ENCODE peak calls at places on chromosomes 6 and 20, in nine cellular contexts. Z is psoas muscle, D is mammary epithelial cell, X is stomach, F is breast epithelium, S is Karpas-422, C is heart right ventricle, H is pancreas, R is MM.1S. T is an unnamed sample.

GRCh38 chr6:157083343-157083742 is 240.0 kb downstream of the TMEM242 start:
- DNase-seq in Z (no peak), D (no peak), X (no peak), F (no peak), S (no peak), C (no peak), H (no peak), R (no peak), T (no peak)

GRCh38 chr20:2707353-2708072 is 14.9 kb downstream of the EBF4 start:
- DNase-seq in Z (no peak), D (no peak), X (no peak), F (no peak), S (no peak), C (no peak), H (no peak), R (no peak), T (no peak)

GRCh38 chr6:15457121-15457646 is 205.6 kb downstream of the DTNBP1 start:
- DNase-seq in Z (no peak), D (no peak), X (no peak), F (no peak), S (no peak), C (no peak), H (no peak), R (no peak), T (no peak)

GRCh38 chr6:164124473-164124872 is 710.0 kb downstream of the QKI start:
- DNase-seq in Z (no peak), D (no peak), X (no peak), F (no peak), S (no peak), C (no peak), H (no peak), R (no peak), T (no peak)

GRCh38 chr6:134911532-134911931 is 38.4 kb downstream of the ALDH8A1 start:
- DNase-seq in Z (no peak), D (peak; percentile 96), X (no peak), F (no peak), S (no peak), C (no peak), H (no peak), R (no peak), T (peak; percentile 18)

GRCh38 chr6:73768630-73769029 is 72.6 kb downstream of the CD109 start:
- DNase-seq in Z (no peak), D (no peak), X (no peak), F (no peak), S (no peak), C (no peak), H (no peak), R (no peak), T (no peak)

GRCh38 chr20:21133404-21133803 is 7.5 kb downstream of the KIZ start:
- DNase-seq in Z (no peak), D (no peak), X (no peak), F (no peak), S (no peak), C (no peak), H (no peak), R (no peak), T (no peak)

GRCh38 chr6:170136541-170137175 is 154.2 kb downstream of the DLL1 start:
- DNase-seq in Z (peak; percentile 48), D (no peak), X (no peak), F (peak; percentile 51), S (no peak), C (no peak), H (no peak), R (no peak), T (no peak)

GRCh38 chr6:8080338-8081151 is 16.4 kb upstream of the BLOC1S5 start:
- DNase-seq in Z (no peak), D (peak; percentile 65), X (no peak), F (no peak), S (no peak), C (no peak), H (no peak), R (no peak), T (no peak)

GRCh38 chr6:63437058-63437457 is 117.3 kb upstream of the LGSN start:
- DNase-seq in Z (no peak), D (no peak), X (no peak), F (no peak), S (no peak), C (no peak), H (no peak), R (no peak), T (no peak)

GRCh38 chr6:45966340-45966739 is 49.3 kb downstream of the CLIC5 start:
- DNase-seq in Z (no peak), D (no peak), X (no peak), F (no peak), S (no peak), C (no peak), H (no peak), R (no peak), T (peak; percentile 75)

GRCh38 chr20:62970307-62971210 is 18.1 kb downstream of the SLC17A9 start:
- DNase-seq in Z (no peak), D (peak; percentile 6), X (no peak), F (no peak), S (no peak), C (no peak), H (no peak), R (no peak), T (no peak)

GRCh38 chr20:62971211-62971949 is 18.9 kb downstream of the SLC17A9 start:
- DNase-seq in Z (no peak), D (no peak), X (no peak), F (no peak), S (no peak), C (no peak), H (no peak), R (no peak), T (no peak)

GRCh38 chr20:62969939-62970306 is 17.4 kb downstream of the SLC17A9 start:
- DNase-seq in Z (no peak), D (no peak), X (no peak), F (no peak), S (no peak), C (no peak), H (no peak), R (no peak), T (no peak)

GRCh38 chr20:62973033-62973745 is 20.7 kb downstream of the SLC17A9 start:
- DNase-seq in Z (no peak), D (no peak), X (no peak), F (no peak), S (no peak), C (no peak), H (no peak), R (no peak), T (no peak)

GRCh38 chr20:62972270-62973032 is 19.9 kb downstream of the SLC17A9 start:
- DNase-seq in Z (peak; percentile 92), D (peak; percentile 64), X (peak; percentile 90), F (peak; percentile 85), S (peak; percentile 94), C (peak; percentile 85), H (peak; percentile 89), R (peak; percentile 74), T (peak; percentile 47)
- H3K4me3 ChIP-seq in Z (peak overlapping the region; percentile 34), D (no peak overlapping the region), X (peak overlapping the region; percentile 39), F (peak overlapping the region; percentile 38), S (no peak overlapping the region), C (peak overlapping the region; percentile 43), H (no peak overlapping the region), R (no peak overlapping the region), T (no peak overlapping the region)

GRCh38 chr6:105192707-105193465 is 13.1 kb upstream of the POPDC3 start:
- DNase-seq in Z (no peak), D (peak; percentile 80), X (no peak), F (no peak), S (no peak), C (no peak), H (no peak), R (no peak), T (no peak)
- H3K27ac ChIP-seq in Z (peak overlapping the region; percentile 58), D (no peak overlapping the region), X (no peak overlapping the region), F (no peak overlapping the region), S (no peak overlapping the region), C (no peak overlapping the region), H (no peak overlapping the region), R (no peak overlapping the region), T (no peak overlapping the region)

DNA sequence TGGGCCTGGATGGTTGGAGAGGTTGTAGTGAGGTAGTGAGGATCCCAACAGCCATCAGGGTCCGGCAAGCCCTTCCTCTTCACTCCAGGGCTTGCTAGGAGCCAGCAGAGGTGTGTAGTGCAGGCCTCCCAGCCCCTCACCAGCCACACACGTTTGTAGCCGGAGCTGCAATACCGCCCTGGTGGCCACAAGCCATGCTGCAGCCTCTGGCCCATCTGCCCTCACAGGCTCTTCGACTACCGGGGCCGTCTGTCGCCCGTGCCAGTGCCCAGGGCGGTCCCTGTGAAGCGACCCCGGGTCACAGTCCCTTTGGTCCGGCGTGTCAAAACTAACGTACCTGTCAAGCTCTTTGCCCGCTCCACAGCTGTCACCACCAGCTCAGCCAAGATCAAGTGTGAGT is 36.4 kb downstream of the EIF2S2 start:
- DNase-seq in Z (no peak), D (no peak), X (no peak), F (no peak), S (no peak), C (no peak), H (no peak), R (no peak), T (no peak)
- H3K4me1 ChIP-seq in Z (no peaks in the 10 kb centered on the region), D (peaks cover 3% of the 10 kb centered on the region), X (no peaks in the 10 kb centered on the region), F (no peaks in the 10 kb centered on the region), S (peaks cover 3% of the 10 kb centered on the region), C (peaks cover 6% of the 10 kb centered on the region), H (no peaks in the 10 kb centered on the region), R (no peaks in the 10 kb centered on the region), T (no peaks in the 10 kb centered on the region)

DNA sequence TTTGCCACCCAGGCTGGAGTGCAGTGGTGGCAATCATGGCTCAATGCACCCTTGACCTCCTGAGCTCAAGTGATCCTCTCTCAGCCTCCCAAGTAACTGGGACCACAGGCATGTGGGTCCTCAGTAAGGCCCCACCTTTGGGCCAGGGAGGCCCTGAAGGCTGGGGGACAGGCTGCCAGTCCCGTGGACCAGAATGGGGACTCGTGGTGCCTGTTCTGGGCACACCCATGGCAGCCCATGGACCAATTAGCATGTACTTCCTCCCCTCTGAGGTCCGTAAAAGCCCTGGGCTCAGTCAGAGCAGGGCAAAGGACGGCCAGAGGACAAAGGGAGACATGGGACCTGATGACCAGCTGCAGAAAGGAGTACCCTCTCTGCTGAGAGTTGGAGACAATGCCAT is 1590.8 kb downstream of the KHDRBS2 start:
- DNase-seq in Z (no peak), D (no peak), X (no peak), F (no peak), S (no peak), C (no peak), H (no peak), R (no peak), T (no peak)
- H3K4me3 ChIP-seq in Z (no peak overlapping the region), D (no peak overlapping the region), X (no peak overlapping the region), F (no peak overlapping the region), S (no peak overlapping the region), C (no peak overlapping the region), H (no peak overlapping the region), R (no peak overlapping the region), T (no peak overlapping the region)

GRCh38 chr6:90548001-90548400 is 38.9 kb downstream of the MAP3K7 start:
- DNase-seq in Z (no peak), D (no peak), X (no peak), F (no peak), S (no peak), C (no peak), H (no peak), R (no peak), T (no peak)
- H3K27ac ChIP-seq in Z (no peak overlapping the region), D (no peak overlapping the region), X (no peak overlapping the region), F (no peak overlapping the region), S (no peak overlapping the region), C (no peak overlapping the region), H (no peak overlapping the region), R (no peak overlapping the region), T (no peak overlapping the region)

GRCh38 chr6:166257911-166258318 is 50.3 kb downstream of the PRR18 start:
- DNase-seq in Z (no peak), D (peak; percentile 12), X (no peak), F (no peak), S (no peak), C (no peak), H (no peak), R (no peak), T (no peak)
- H3K4me1 ChIP-seq in Z (peaks cover 8% of the 10 kb centered on the region), D (no peaks in the 10 kb centered on the region), X (peaks cover 12% of the 10 kb centered on the region), F (no peaks in the 10 kb centered on the region), S (peaks cover 8% of the 10 kb centered on the region), C (peaks cover 6% of the 10 kb centered on the region), H (no peaks in the 10 kb centered on the region), R (peaks cover 14% of the 10 kb centered on the region), T (peaks cover 23% of the 10 kb centered on the region)